ENCODE peak calls at places on chromosomes 13 and 19, in seven cellular contexts. Q is astrocyte, W is neuronal stem cell, Y is fibroblast of lung, M is left ventricle myocardium inferior, T is SJSA1, S is colonic mucosa. C is an unnamed sample.

GRCh38 chr19:10283786-10284540 is 2.8 kb upstream of the ICAM4 start:
- DNase-seq in Q (no peak), W (no peak), Y (no peak), M (no peak), T (no peak), S (no peak), C (no peak)

GRCh38 chr13:66835040-66835628 is 395.0 kb downstream of the PCDH9 start:
- DNase-seq in Q (peak; percentile 18), W (no peak), Y (peak; percentile 39), M (peak; percentile 84), T (no peak), S (peak; percentile 34), C (peak; percentile 51)

GRCh38 chr13:104163866-104164630 is 1097.8 kb upstream of the SLC10A2 start:
- DNase-seq in Q (no peak), W (no peak), Y (no peak), M (no peak), T (no peak), S (no peak), C (no peak)

GRCh38 chr13:96053003-96053703 is at the start of gene UGGT2:
- DNase-seq in Q (peak; percentile 87), W (peak; percentile 76), Y (peak; percentile 93), M (peak; percentile 96), T (peak; percentile 100), S (peak; percentile 95), C (peak; percentile 82)

GRCh38 chr13:93549326-93549855 is 322.8 kb downstream of the GPC6 start:
- DNase-seq in Q (peak; percentile 11), W (no peak), Y (peak; percentile 22), M (no peak), T (no peak), S (no peak), C (no peak)

GRCh38 chr19:18746393-18747167 is 44.5 kb downstream of the COMP start:
- DNase-seq in Q (no peak), W (no peak), Y (no peak), M (no peak), T (no peak), S (no peak), C (no peak)

GRCh38 chr13:113411216-113412023 is 41.9 kb downstream of the ADPRHL1 start:
- DNase-seq in Q (peak; percentile 97), W (no peak), Y (peak; percentile 98), M (peak; percentile 79), T (peak; percentile 94), S (peak; percentile 35), C (no peak)

GRCh38 chr19:33465371-33465770 is 56.2 kb downstream of the PEPD start:
- DNase-seq in Q (no peak), W (no peak), Y (no peak), M (no peak), T (no peak), S (no peak), C (no peak)

GRCh38 chr13:73717632-73718031 is 416.6 kb downstream of the KLF12 start:
- DNase-seq in Q (peak; percentile 78), W (no peak), Y (peak; percentile 81), M (no peak), T (no peak), S (no peak), C (no peak)

GRCh38 chr19:15358918-15359317 is 20.7 kb downstream of the AKAP8 start:
- DNase-seq in Q (no peak), W (no peak), Y (no peak), M (no peak), T (no peak), S (no peak), C (no peak)

GRCh38 chr19:50290011-50290410 is 39.2 kb downstream of the KCNC3 start:
- DNase-seq in Q (no peak), W (no peak), Y (no peak), M (no peak), T (no peak), S (no peak), C (no peak)

GRCh38 chr19:16889429-16889882 is 657 bp downstream of the F2RL3 start:
- DNase-seq in Q (no peak), W (no peak), Y (no peak), M (peak; percentile 55), T (no peak), S (no peak), C (peak; percentile 35)

GRCh38 chr13:83121904-83122303 is 760.4 kb downstream of the SLITRK1 start:
- DNase-seq in Q (peak; percentile 2), W (no peak), Y (peak; percentile 13), M (no peak), T (no peak), S (no peak), C (no peak)

GRCh38 chr13:42047561-42048322 is 706 bp upstream of the DGKH start:
- DNase-seq in Q (peak; percentile 65), W (peak; percentile 51), Y (peak; percentile 70), M (peak; percentile 29), T (peak; percentile 67), S (peak; percentile 74), C (no peak)

GRCh38 chr13:22061806-22062391 is 391.0 kb downstream of the FGF9 start:
- DNase-seq in Q (no peak), W (no peak), Y (no peak), M (no peak), T (no peak), S (no peak), C (no peak)

GRCh38 chr13:30443957-30444404 is 21.7 kb downstream of the UBE2L5 start:
- DNase-seq in Q (no peak), W (no peak), Y (no peak), M (no peak), T (no peak), S (no peak), C (no peak)

GRCh38 chr13:66265446-66265845 is 964.7 kb downstream of the PCDH9 start:
- DNase-seq in Q (peak; percentile 56), W (no peak), Y (peak; percentile 63), M (no peak), T (no peak), S (no peak), C (no peak)

GRCh38 chr19:42412661-42413076 is 14.5 kb downstream of the LIPE start:
- DNase-seq in Q (no peak), W (no peak), Y (no peak), M (no peak), T (no peak), S (no peak), C (peak; percentile 77)

GRCh38 chr13:56861472-56861871 is 279.2 kb upstream of the PRR20A start:
- DNase-seq in Q (peak; percentile 16), W (no peak), Y (peak; percentile 29), M (no peak), T (no peak), S (no peak), C (no peak)

GRCh38 chr19:38842439-38843174 is 7.2 kb downstream of the HNRNPL start:
- DNase-seq in Q (no peak), W (no peak), Y (no peak), M (no peak), T (no peak), S (no peak), C (no peak)
- H3K27ac ChIP-seq in Q (no peak overlapping the region), W (peak overlapping the region; percentile 6), Y (no peak overlapping the region), M (no peak overlapping the region), T (no peak overlapping the region), S (no peak overlapping the region), C (no peak overlapping the region)

GRCh38 chr13:28710161-28710560 is 8.6 kb downstream of the SLC46A3 start:
- DNase-seq in Q (no peak), W (no peak), Y (no peak), M (no peak), T (no peak), S (peak; percentile 86), C (no peak)

GRCh38 chr13:28704919-28705318 is 13.9 kb downstream of the SLC46A3 start:
- DNase-seq in Q (no peak), W (no peak), Y (no peak), M (no peak), T (no peak), S (no peak), C (no peak)

GRCh38 chr13:28705734-28706133 is 13.0 kb downstream of the SLC46A3 start:
- DNase-seq in Q (no peak), W (no peak), Y (no peak), M (no peak), T (no peak), S (no peak), C (no peak)

GRCh38 chr13:28704282-28704681 is 14.5 kb downstream of the SLC46A3 start:
- DNase-seq in Q (no peak), W (no peak), Y (no peak), M (no peak), T (no peak), S (no peak), C (no peak)

DNA sequence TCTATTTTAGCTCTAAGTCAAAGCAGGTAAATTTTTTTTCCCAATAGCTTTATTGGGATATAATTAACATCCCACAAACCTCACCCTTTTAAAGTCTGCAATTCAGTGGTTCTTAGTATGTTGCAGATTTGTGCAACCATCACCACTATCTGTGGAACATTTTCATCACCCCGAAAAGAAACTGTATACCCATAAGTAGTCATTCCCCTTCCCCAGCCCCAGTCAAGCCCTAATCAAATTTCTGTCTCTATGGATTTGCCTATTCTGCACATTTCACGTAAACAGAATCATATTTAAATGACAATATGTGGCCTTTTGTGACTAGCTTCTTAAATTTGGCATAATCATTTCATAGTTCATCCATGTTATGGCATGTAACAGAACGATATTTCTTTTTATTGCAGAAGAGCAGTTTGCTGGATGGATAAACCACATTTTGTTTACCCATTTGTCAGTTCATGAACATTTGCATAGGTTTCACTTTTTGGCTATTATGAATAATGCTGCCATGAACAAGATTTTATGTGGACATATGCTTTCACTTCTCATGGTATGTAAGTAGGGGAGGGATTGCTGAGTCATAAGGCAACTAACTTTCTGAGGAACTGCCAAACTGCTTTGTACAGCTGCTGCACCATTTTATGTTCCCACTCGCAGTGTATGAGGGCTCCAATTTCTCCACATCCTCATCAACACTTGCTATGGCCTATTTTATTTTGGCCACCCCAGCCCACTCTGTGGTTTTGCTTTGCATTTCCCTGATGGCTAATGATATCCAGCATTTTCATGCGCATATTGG is 10.9 kb downstream of the SLC46A3 start:
- DNase-seq in Q (peak; percentile 55), W (no peak), Y (peak; percentile 65), M (no peak), T (no peak), S (no peak), C (no peak)
- H3K27ac ChIP-seq in Q (no peak overlapping the region), W (no peak overlapping the region), Y (no peak overlapping the region), M (no peak overlapping the region), T (no peak overlapping the region), S (no peak overlapping the region), C (no peak overlapping the region)

GRCh38 chr19:36151144-36152051 is 849 bp downstream of the COX7A1 start:
- DNase-seq in Q (no peak), W (no peak), Y (no peak), M (peak; percentile 78), T (no peak), S (no peak), C (no peak)

GRCh38 chr19:36152061-36152885 is at the start of gene COX7A1:
- DNase-seq in Q (no peak), W (no peak), Y (no peak), M (peak; percentile 87), T (no peak), S (no peak), C (no peak)

GRCh38 chr19:36150586-36150985 is 1.7 kb downstream of the COX7A1 start:
- DNase-seq in Q (no peak), W (no peak), Y (no peak), M (no peak), T (no peak), S (no peak), C (no peak)

GRCh38 chr19:36149673-36150406 is 2.4 kb downstream of the COX7A1 start:
- DNase-seq in Q (no peak), W (no peak), Y (no peak), M (peak; percentile 32), T (no peak), S (no peak), C (no peak)

GRCh38 chr19:36152886-36153525 is 759 bp upstream of the COX7A1 start:
- DNase-seq in Q (no peak), W (no peak), Y (no peak), M (no peak), T (no peak), S (no peak), C (no peak)
- H3K27ac ChIP-seq in Q (no peak overlapping the region), W (no peak overlapping the region), Y (peak overlapping the region; percentile 61), M (peak overlapping the region; percentile 99), T (no peak overlapping the region), S (peak overlapping the region; percentile 76), C (peak overlapping the region; percentile 21)

GRCh38 chr19:13277104-13277809 is 127.0 kb downstream of the IER2 start:
- DNase-seq in Q (peak; percentile 48), W (peak; percentile 71), Y (peak; percentile 53), M (peak; percentile 31), T (peak; percentile 81), S (peak; percentile 78), C (peak; percentile 40)
- H3K27ac ChIP-seq in Q (no peak overlapping the region), W (no peak overlapping the region), Y (no peak overlapping the region), M (no peak overlapping the region), T (no peak overlapping the region), S (no peak overlapping the region), C (no peak overlapping the region)

C was measured in substantia nigra.